ENCODE peak calls at places on chromosomes 5 and 9, in four cellular contexts. Y is hypothalamus; K is activated CD8-positive, alpha-beta T cell treated with anti-CD3 and anti-CD28 coated beads for 36 hours; S is GM10248. A is an unnamed sample.

GRCh38 chr5:160209917-160210316 is 19.4 kb upstream of the FABP6 start:
- DNase-seq in K (no peak), S (no peak), Y (no peak), A (no peak)

GRCh38 chr5:148820778-148821395 is 5.5 kb upstream of the ADRB2 start:
- DNase-seq in K (no peak), S (no peak), Y (peak), A (peak)

GRCh38 chr5:33997331-33997983 is 10.4 kb downstream of the AMACR start:
- DNase-seq in Y (peak), K (peak), S (peak), A (peak)

GRCh38 chr9:88992556-88992955 is 1.3 kb downstream of the S1PR3 start:
- DNase-seq in S (no peak), Y (no peak), K (no peak), A (no peak)

GRCh38 chr9:88007291-88007650 is 32.9 kb upstream of the CDK20 start:
- DNase-seq in Y (no peak), K (peak), S (peak), A (peak)

GRCh38 chr5:1204693-1205242 is 3.4 kb downstream of the SLC6A19 start:
- DNase-seq in Y (no peak), S (no peak), K (no peak), A (no peak)

GRCh38 chr9:16315720-16316119 is 554.8 kb downstream of the BNC2 start:
- DNase-seq in S (no peak), Y (no peak), K (no peak), A (no peak)

GRCh38 chr5:180775624-180776023 is 27.0 kb downstream of the MGAT1 start:
- DNase-seq in Y (no peak), K (no peak), S (no peak), A (no peak)

GRCh38 chr9:123866497-123866896 is 63.4 kb downstream of the DENND1A start:
- DNase-seq in Y (no peak), S (no peak), K (no peak), A (no peak)

GRCh38 chr9:132914924-132915323 is 29.5 kb downstream of the TSC1 start:
- DNase-seq in S (no peak), K (no peak), Y (no peak), A (no peak)